ENCODE peak calls at places on chromosomes 2 and 18, in four cellular contexts. C is mucosa of descending colon, L is PC-9, H is tibial nerve. Z is an unnamed sample. For H3K9me3, the result is how much of the 10 kb centered on the place peaks cover.

GRCh38 chr2:112482309-112483046 is 522 bp downstream of the TTL start:
- DNase-seq in C (peak), L (peak), H (no peak), Z (peak)

GRCh38 chr2:121017411-121017810 is 267.6 kb downstream of the TFCP2L1 start:
- DNase-seq in C (no peak), L (no peak), H (no peak), Z (no peak)

GRCh38 chr2:66699481-66700180 is 264.7 kb downstream of the MEIS1 start:
- DNase-seq in C (no peak), L (no peak), H (no peak), Z (no peak)

GRCh38 chr2:191675807-191676667 is 1.9 kb upstream of the NABP1 start:
- DNase-seq in C (peak), L (no peak), H (peak), Z (no peak)

GRCh38 chr2:106053116-106053515 is 141.0 kb downstream of the UXS1 start:
- DNase-seq in C (no peak), L (no peak), H (no peak), Z (peak)

GRCh38 chr2:217955881-217956493 is 46.8 kb downstream of the TNS1 start:
- DNase-seq in C (no peak), L (no peak), H (no peak), Z (no peak)

GRCh38 chr18:51559902-51560287 is 362.4 kb upstream of the MEX3C start:
- DNase-seq in C (no peak), L (no peak), H (no peak), Z (no peak)

GRCh38 chr2:240997856-240998705 is at the start of gene SNED1:
- DNase-seq in C (peak), L (peak), H (peak), Z (peak)

GRCh38 chr2:29009711-29010677 is 28.9 kb downstream of the TOGARAM2 start:
- DNase-seq in C (no peak), L (no peak), H (no peak), Z (no peak)

GRCh38 chr2:160338891-160339290 is 138.8 kb upstream of the ITGB6 start:
- DNase-seq in C (peak), L (no peak), H (peak), Z (no peak)

GRCh38 chr18:394997-395383 is 105.5 kb downstream of the COLEC12 start:
- DNase-seq in C (no peak), L (no peak), H (no peak), Z (peak)

GRCh38 chr2:118816669-118817068 is 30.8 kb downstream of the EN1 start:
- DNase-seq in C (no peak), L (no peak), H (no peak), Z (no peak)

GRCh38 chr2:179800776-179801175 is 60.6 kb downstream of the ZNF385B start:
- DNase-seq in C (no peak), L (no peak), H (no peak), Z (no peak)

GRCh38 chr2:63614448-63614968 is 25.7 kb downstream of the MDH1 start:
- DNase-seq in C (no peak), L (peak), H (no peak), Z (no peak)

GRCh38 chr2:41899189-41899588 is 148.6 kb upstream of the PKDCC start:
- DNase-seq in C (no peak), L (peak), H (no peak), Z (no peak)

GRCh38 chr2:121777699-121778058 is 22.2 kb downstream of the TSN start:
- DNase-seq in C (no peak), L (peak), H (no peak), Z (no peak)

GRCh38 chr2:43101751-43102150 is 124.7 kb downstream of the ZFP36L2 start:
- DNase-seq in C (no peak), L (no peak), H (no peak), Z (no peak)
- H3K4me3 ChIP-seq in C (no peak), L (no peak), H (peak), Z (no peak)

DNA sequence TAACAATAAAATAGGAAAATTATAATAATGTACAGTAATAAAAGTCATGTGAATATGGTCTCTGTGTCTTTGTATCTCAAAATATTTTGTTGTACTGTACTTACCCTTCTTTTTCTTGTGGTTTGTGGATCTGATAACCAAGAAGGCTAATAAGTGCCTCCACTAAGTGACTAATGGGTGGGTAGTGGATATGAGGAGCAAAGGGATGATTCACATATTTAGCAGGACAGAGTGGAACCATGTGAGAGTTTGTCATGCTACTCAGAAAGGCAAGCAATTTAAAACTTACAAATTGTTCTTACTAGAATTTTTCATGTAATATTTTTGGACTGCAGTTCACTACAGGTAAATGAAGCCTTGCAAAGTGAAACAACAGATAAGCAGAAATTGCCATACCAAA is 1241.2 kb upstream of the CDH2 start:
- DNase-seq in C (no peak), L (no peak), H (no peak), Z (no peak)
- H3K9me3 ChIP-seq in C (under half), L (under half), H (under half), Z (under half)

GRCh38 chr2:195656859-195657633 is at the start of gene SLC39A10:
- DNase-seq in C (peak), L (peak), H (peak), Z (peak)

GRCh38 chr2:195660265-195660890 is 3.4 kb downstream of the SLC39A10 start:
- DNase-seq in C (peak), L (peak), H (peak), Z (peak)

GRCh38 chr2:195657634-195658540 is 861 bp downstream of the SLC39A10 start:
- DNase-seq in C (peak), L (peak), H (peak), Z (peak)

GRCh38 chr2:195659114-195659513 is 2.1 kb downstream of the SLC39A10 start:
- DNase-seq in C (no peak), L (no peak), H (no peak), Z (no peak)

DNA sequence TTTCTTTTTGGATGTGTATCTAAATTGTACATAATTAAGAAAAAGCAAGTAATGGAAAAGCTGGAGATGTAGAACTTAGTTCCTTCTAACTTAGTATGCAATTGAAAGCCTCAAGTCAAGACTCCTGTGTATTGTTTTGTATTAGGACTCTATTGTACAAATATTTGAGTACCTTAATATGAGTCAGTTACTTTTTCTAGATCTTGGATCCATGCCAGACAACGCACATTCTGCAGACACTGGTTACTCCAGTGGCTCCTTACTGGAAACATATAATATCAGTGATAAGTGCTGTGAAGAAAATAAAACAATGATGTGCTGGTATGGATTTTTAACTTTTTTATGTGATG is 1.5 kb downstream of the SLC39A10 start:
- DNase-seq in C (no peak), L (peak), H (no peak), Z (peak)
- H3K4me3 ChIP-seq in C (no peak), L (peak), H (peak), Z (peak)

GRCh38 chr2:68387408-68388350 is 22.6 kb downstream of the PLEK start:
- DNase-seq in C (no peak), L (no peak), H (no peak), Z (no peak)
- H3K9me3 ChIP-seq in C (under half), L (under half), H (under half), Z (under half)

DNA sequence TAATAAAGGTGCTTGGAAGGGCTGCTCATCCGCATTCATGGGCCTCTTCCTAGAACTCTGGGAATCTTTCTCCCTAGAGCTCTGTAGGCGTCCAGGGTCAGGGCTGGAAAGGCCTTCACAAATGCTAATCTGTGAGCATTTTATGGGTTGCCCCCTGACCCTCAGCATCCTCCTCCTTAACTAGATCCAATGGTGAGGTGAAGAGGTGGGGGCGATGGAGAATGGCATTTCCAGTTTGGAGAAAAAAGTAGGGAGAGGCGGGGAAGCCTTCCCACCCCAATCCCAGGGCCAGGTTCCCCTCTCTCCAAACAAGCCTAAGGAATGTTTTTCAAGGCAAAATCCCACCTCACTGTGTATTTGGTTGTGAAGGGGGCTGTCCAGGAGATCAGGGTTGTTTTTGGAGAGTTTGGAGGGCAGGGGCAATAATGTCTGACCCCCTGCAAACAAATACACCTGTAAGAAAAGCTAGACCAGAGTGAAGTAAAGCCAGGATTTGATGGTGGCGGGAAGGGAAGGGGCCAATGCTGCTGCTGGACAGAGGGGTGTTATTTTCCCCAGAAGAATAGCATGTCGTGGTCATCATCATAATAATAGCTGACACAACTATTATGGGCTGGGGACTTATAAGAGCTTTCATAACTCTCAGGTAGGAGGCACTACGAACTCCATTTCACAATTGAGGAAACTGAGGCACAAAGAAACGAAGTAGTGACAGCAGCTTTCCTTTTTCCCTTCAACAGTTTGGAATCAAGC is 1.4 kb upstream of the MYCN start:
- DNase-seq in C (no peak), L (no peak), H (no peak), Z (no peak)
- H3K4me3 ChIP-seq in C (no peak), L (no peak), H (no peak), Z (no peak)

GRCh38 chr18:78499586-78499985 is 480.0 kb upstream of the SALL3 start:
- DNase-seq in C (no peak), L (no peak), H (no peak), Z (no peak)
- H3K9me3 ChIP-seq in C (under half), L (under half), H (under half), Z (under half)

GRCh38 chr2:26903676-26904075 is 55.7 kb downstream of the DPYSL5 start:
- DNase-seq in C (no peak), L (no peak), H (no peak), Z (no peak)

GRCh38 chr2:26905341-26906198 is 57.6 kb downstream of the DPYSL5 start:
- DNase-seq in C (no peak), L (no peak), H (no peak), Z (no peak)

GRCh38 chr2:26907416-26907815 is 59.5 kb downstream of the DPYSL5 start:
- DNase-seq in C (no peak), L (no peak), H (no peak), Z (no peak)

GRCh38 chr2:26901326-26902183 is 53.6 kb downstream of the DPYSL5 start:
- DNase-seq in C (no peak), L (no peak), H (no peak), Z (no peak)

GRCh38 chr2:26904839-26905238 is 56.9 kb downstream of the DPYSL5 start:
- DNase-seq in C (no peak), L (no peak), H (no peak), Z (no peak)
- H3K4me3 ChIP-seq in C (no peak), L (no peak), H (no peak), Z (no peak)